ENCODE peak calls at places on chromosome 17, in four cellular contexts. D is H1, Y is GM23338, J is Panc1. I is an unnamed sample.

GRCh38 chr17:38732376-38733314 is 2.5 kb downstream of the CISD3 start:
- DNase-seq in D (no peak), Y (no peak), J (no peak), I (no peak)

GRCh38 chr17:64658931-64659330 is 3.2 kb downstream of the SMURF2 start:
- DNase-seq in Y (no peak), D (no peak), J (no peak), I (no peak)

GRCh38 chr17:68356520-68356919 is 65.2 kb downstream of the ARSG start:
- DNase-seq in D (no peak), J (no peak), Y (no peak), I (no peak)

GRCh38 chr17:42286411-42287295 is 1.6 kb upstream of the STAT5A start:
- DNase-seq in D (no peak), J (no peak), Y (no peak), I (no peak)

GRCh38 chr17:47802341-47803022 is 19.1 kb downstream of the OSBPL7 start:
- DNase-seq in D (no peak), J (peak; percentile 30), Y (peak; percentile 91), I (no peak)

GRCh38 chr17:14019186-14019956 is 49.9 kb upstream of the COX10 start:
- DNase-seq in J (no peak), D (no peak), Y (no peak), I (peak; percentile 17)

GRCh38 chr17:4049546-4049945 is 85.3 kb upstream of the ATP2A3 start:
- DNase-seq in Y (no peak), J (no peak), D (no peak), I (no peak)

GRCh38 chr17:50311112-50311460 is 34.8 kb upstream of the XYLT2 start:
- DNase-seq in D (no peak), J (no peak), Y (no peak), I (no peak)

GRCh38 chr17:74760404-74761105 is 12.1 kb downstream of the NHERF1 start:
- DNase-seq in Y (no peak), J (no peak), D (no peak), I (no peak)

GRCh38 chr17:35865412-35866355 is 3.0 kb downstream of the HEATR9 start:
- DNase-seq in D (no peak), J (no peak), Y (no peak), I (no peak)

GRCh38 chr17:80850817-80851216 is 140.8 kb upstream of the CHMP6 start:
- DNase-seq in D (no peak), Y (no peak), J (no peak), I (no peak)

GRCh38 chr17:33163827-33164555 is 129.1 kb downstream of the ASIC2 start:
- DNase-seq in Y (no peak), J (no peak), D (no peak), I (no peak)

GRCh38 chr17:77644981-77645380 is 313.5 kb upstream of the TNRC6C start:
- DNase-seq in Y (peak; percentile 44), J (no peak), D (no peak), I (peak; percentile 50)

GRCh38 chr17:49739662-49740271 is 24.2 kb downstream of the FAM117A start:
- DNase-seq in J (no peak), D (no peak), Y (no peak), I (peak; percentile 52)

GRCh38 chr17:80248894-80249710 is 11.6 kb upstream of the RNF213 start:
- DNase-seq in J (no peak), D (no peak), Y (no peak), I (no peak)

GRCh38 chr17:68600881-68601564 is at the start of gene FAM20A:
- DNase-seq in J (no peak), Y (peak; percentile 53), D (no peak), I (peak; percentile 94)

GRCh38 chr17:62665599-62665998 is 38.1 kb downstream of the MRC2 start:
- DNase-seq in D (no peak), J (no peak), Y (no peak), I (no peak)

GRCh38 chr17:41547921-41548843 is 20.1 kb upstream of the KRT19 start:
- DNase-seq in Y (no peak), D (no peak), J (peak; percentile 55), I (peak; percentile 62)

GRCh38 chr17:80820331-80820730 is 171.3 kb upstream of the CHMP6 start:
- DNase-seq in D (no peak), Y (no peak), J (no peak), I (no peak)

GRCh38 chr17:4395111-4395478 is 28.6 kb upstream of the UBE2G1 start:
- DNase-seq in D (no peak), J (no peak), Y (no peak), I (no peak)

GRCh38 chr17:70314096-70314495 is 144.8 kb downstream of the KCNJ2 start:
- DNase-seq in J (no peak), Y (no peak), D (no peak), I (no peak)

GRCh38 chr17:78568051-78568450 is 9.1 kb downstream of the DNAH17 start:
- DNase-seq in D (no peak), Y (no peak), J (no peak), I (no peak)

GRCh38 chr17:10843806-10844205 is 5.9 kb upstream of the PIRT start:
- DNase-seq in D (no peak), Y (peak; percentile 22), J (no peak), I (no peak)

GRCh38 chr17:48207776-48208175 is 100.2 kb downstream of the SNX11 start:
- DNase-seq in J (no peak), D (no peak), Y (no peak), I (no peak)

GRCh38 chr17:2996208-2996855 is 67.1 kb downstream of the OR1D5 start:
- DNase-seq in D (no peak), J (no peak), Y (no peak), I (no peak)

GRCh38 chr17:77700165-77700881 is 258.2 kb upstream of the TNRC6C start:
- DNase-seq in D (no peak), Y (no peak), J (no peak), I (no peak)

GRCh38 chr17:56785396-56785795 is 48.3 kb downstream of the C17orf67 start:
- DNase-seq in J (no peak), Y (no peak), D (no peak), I (no peak)

GRCh38 chr17:17415006-17415405 is 61.8 kb upstream of the MED9 start:
- DNase-seq in D (no peak), J (no peak), Y (no peak), I (no peak)

GRCh38 chr17:18027280-18027679 is 11.7 kb downstream of the ATPAF2 start:
- DNase-seq in Y (no peak), D (no peak), J (no peak), I (no peak)

GRCh38 chr17:193841-194806 is 12.7 kb upstream of the DOC2B start:
- DNase-seq in Y (no peak), J (no peak), D (no peak), I (no peak)

GRCh38 chr17:65730711-65731169 is 169.3 kb upstream of the AXIN2 start:
- DNase-seq in J (no peak), D (no peak), Y (no peak), I (no peak)

GRCh38 chr17:2137342-2138098 is 82.6 kb downstream of the HIC1 start:
- DNase-seq in D (peak; percentile 29), Y (peak; percentile 93), J (no peak), I (no peak)

GRCh38 chr17:34423978-34424813 is 61.2 kb upstream of the CCL1 start:
- DNase-seq in D (no peak), J (no peak), Y (peak; percentile 83), I (peak; percentile 53)

GRCh38 chr17:40451420-40451819 is 8.2 kb downstream of the IGFBP4 start:
- DNase-seq in Y (no peak), J (no peak), D (no peak), I (no peak)

GRCh38 chr17:7177210-7177953 is 1.8 kb downstream of the ASGR1 start:
- DNase-seq in D (no peak), J (peak; percentile 43), Y (peak; percentile 95), I (peak; percentile 81)

DNA sequence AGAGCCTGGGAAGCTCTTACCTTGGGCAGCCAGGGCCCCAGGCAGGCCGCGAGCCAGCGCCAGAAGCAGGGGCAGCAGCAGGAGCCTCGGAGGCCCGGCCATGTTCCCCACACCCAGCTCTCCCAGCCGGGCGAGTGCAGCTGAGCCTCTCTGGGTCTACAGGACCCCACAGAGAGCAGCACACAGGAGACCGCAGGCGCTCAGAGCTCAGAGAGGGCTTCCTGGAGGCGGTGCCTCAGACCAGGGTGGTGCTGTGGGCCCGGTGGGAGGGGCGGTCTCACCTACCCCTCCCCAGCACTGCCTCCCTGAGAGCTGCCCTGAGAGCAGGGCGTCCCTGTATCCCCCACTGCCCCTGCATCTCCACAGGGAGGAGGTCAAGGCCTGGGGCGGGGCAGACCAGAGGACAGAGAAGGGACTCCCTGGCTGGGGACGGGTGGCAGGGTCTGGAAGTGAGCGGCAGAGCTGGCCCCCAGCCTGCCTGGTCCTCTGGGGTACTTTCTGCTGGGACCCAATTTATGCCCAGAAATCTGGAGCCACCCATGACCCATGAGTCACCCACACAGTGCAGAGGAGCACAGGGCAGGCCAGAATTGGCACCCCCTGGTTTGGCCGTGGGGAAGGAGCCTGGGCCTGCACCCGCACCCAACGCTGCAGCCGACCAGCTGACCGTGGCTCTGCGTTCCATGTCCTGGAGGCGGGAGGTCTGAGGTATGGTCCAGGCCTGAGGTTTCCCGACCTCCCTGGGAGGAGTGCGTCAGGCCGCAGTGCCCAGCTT is at the start of gene CD7:
- DNase-seq in D (no peak), Y (no peak), J (no peak), I (peak; percentile 56)
- H3K27me3 ChIP-seq in D (no peaks in the 10 kb centered on the region), Y (no peaks in the 10 kb centered on the region), J (no peaks in the 10 kb centered on the region), I (peaks cover 18% of the 10 kb centered on the region)

GRCh38 chr17:82269882-82270500 is 3.5 kb downstream of the CSNK1D start:
- DNase-seq in J (no peak), Y (no peak), D (no peak), I (no peak)

GRCh38 chr17:82269138-82269881 is 4.2 kb downstream of the CSNK1D start:
- DNase-seq in J (no peak), D (no peak), Y (no peak), I (no peak)

GRCh38 chr17:82267575-82268379 is 5.7 kb downstream of the CSNK1D start:
- DNase-seq in J (peak; percentile 82), D (no peak), Y (no peak), I (peak; percentile 97)

GRCh38 chr17:82263641-82264040 is 9.9 kb downstream of the CSNK1D start:
- DNase-seq in D (no peak), Y (no peak), J (no peak), I (no peak)

GRCh38 chr17:82266142-82266541 is 7.4 kb downstream of the CSNK1D start:
- DNase-seq in D (no peak), Y (no peak), J (no peak), I (no peak)
- TF ChIP-seq POLR2AphosphoS5 in D (no peak), Y (no peak), J (no peak), I (no peak)

GRCh38 chr17:72588561-72588960 is 467.7 kb downstream of the SOX9 start:
- DNase-seq in D (no peak), J (no peak), Y (no peak), I (peak; percentile 29)
- H3K27me3 ChIP-seq in D (peaks cover 29% of the 10 kb centered on the region), J (no peaks in the 10 kb centered on the region), Y (peaks cover 44% of the 10 kb centered on the region), I (peaks cover 15% of the 10 kb centered on the region)

DNA sequence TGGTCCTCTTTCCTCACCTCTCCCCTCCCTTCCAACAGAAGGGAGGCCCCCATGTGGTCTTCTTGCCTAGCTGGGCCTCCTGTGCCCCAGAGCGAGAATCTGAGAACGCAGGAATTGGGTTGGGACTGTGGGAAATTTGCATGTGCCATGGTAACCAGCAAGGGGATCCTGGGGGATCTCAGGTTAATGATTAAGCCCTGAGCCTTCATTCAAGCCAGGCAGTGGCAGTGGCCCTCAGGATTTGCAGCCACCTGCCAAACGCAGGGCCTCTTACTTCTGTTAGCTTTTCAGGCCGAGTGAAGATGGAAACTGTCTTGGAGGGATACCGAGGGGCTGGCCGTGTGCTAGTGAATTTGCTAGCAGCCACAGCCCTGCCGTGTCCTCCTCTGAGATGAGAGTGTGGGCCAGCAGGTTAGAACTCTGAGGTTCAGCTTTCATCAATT is 40.3 kb downstream of the KSR1 start:
- DNase-seq in J (no peak), D (peak; percentile 36), Y (peak; percentile 69), I (peak; percentile 47)
- TF ChIP-seq POLR2AphosphoS5 in J (no peak), D (no peak), Y (no peak), I (no peak)